ENCODE peak calls at places on chromosomes 12 and 14, in seven cellular contexts. F is NCI-H1436 treated with DMSO at 0.1 percent for 48 hours; O is activated CD4-positive, alpha-beta T cell treated with anti-CD3 and anti-CD28 coated beads, Interleukin-2, amount 50 U/mL, for 1 hour; X is cardiac muscle cell; Q is activated gamma-delta T cell treated with anti-CD3 and anti-CD28 coated beads, Interleukin-2, amount 50 U/mL, for 16 hours; I is left lung; G is NCI-H460. E is an unnamed sample.

GRCh38 chr12:104638760-104639319 is 182.1 kb downstream of the CHST11 start:
- DNase-seq in I (no peak), Q (no peak), G (no peak), X (no peak), O (no peak), F (no peak), E (no peak)

GRCh38 chr14:40119765-40120164 is 687.5 kb upstream of the FBXO33 start:
- DNase-seq in X (no peak), O (no peak), Q (no peak), G (no peak), F (no peak), I (no peak), E (no peak)

GRCh38 chr12:116282371-116283286 is 5.1 kb upstream of the MED13L start:
- DNase-seq in O (no peak), Q (no peak), I (no peak), G (no peak), X (no peak), F (no peak), E (no peak)

GRCh38 chr12:110159671-110160245 is 35.6 kb downstream of the IFT81 start:
- DNase-seq in Q (no peak), G (no peak), X (no peak), F (no peak), I (no peak), O (no peak), E (no peak)

GRCh38 chr12:26870491-26871419 is 37.8 kb upstream of the ITPR2 start:
- DNase-seq in Q (no peak), F (no peak), X (peak), G (no peak), I (no peak), O (no peak), E (peak)

GRCh38 chr14:47715330-47715729 is 39.9 kb upstream of the MDGA2 start:
- DNase-seq in F (no peak), X (no peak), I (no peak), Q (no peak), O (no peak), G (no peak), E (no peak)

GRCh38 chr14:30005114-30005698 is 77.6 kb upstream of the PRKD1 start:
- DNase-seq in O (no peak), I (no peak), X (peak), F (peak), Q (no peak), G (peak), E (peak)

GRCh38 chr14:101731187-101732080 is 30.1 kb upstream of the PPP2R5C start:
- DNase-seq in I (peak), O (peak), X (peak), F (peak), Q (peak), G (peak), E (no peak)